ENCODE peak calls at places on chromosomes 2 and 18, in five cellular contexts. K is tibial nerve, B is uterus, T is body of pancreas, N is right lobe of liver. D is an unnamed sample.

GRCh38 chr2:3696542-3696941 is 6.8 kb upstream of the DCDC2C start:
- DNase-seq in K (no peak), B (no peak), N (no peak), T (no peak), D (no peak)

GRCh38 chr2:15890936-15891905 is 49.1 kb upstream of the MYCN start:
- DNase-seq in T (peak), K (no peak), B (no peak), N (no peak), D (no peak)

GRCh38 chr2:96553176-96553956 is 16.8 kb downstream of the ARID5A start:
- DNase-seq in T (no peak), B (no peak), N (no peak), K (no peak), D (no peak)

GRCh38 chr2:8692783-8693768 is 11.2 kb downstream of the ID2 start:
- DNase-seq in N (peak), B (no peak), K (no peak), T (no peak), D (no peak)

GRCh38 chr18:58668897-58669296 is 2.4 kb upstream of the MALT1 start:
- DNase-seq in K (no peak), T (no peak), N (no peak), B (no peak), D (no peak)

GRCh38 chr2:143524001-143524608 is 394.9 kb downstream of the ARHGAP15 start:
- DNase-seq in N (no peak), B (no peak), K (no peak), T (no peak), D (no peak)

GRCh38 chr2:205734436-205734835 is 52.1 kb downstream of the NRP2 start:
- DNase-seq in N (no peak), T (peak), K (no peak), B (peak), D (peak)

GRCh38 chr2:220334871-220335590 is 707.6 kb downstream of the SLC4A3 start:
- DNase-seq in T (no peak), B (no peak), N (no peak), K (no peak), D (no peak)

GRCh38 chr2:189548686-189549439 is 31.7 kb downstream of the SLC40A1 start:
- DNase-seq in K (no peak), B (no peak), N (no peak), T (no peak), D (no peak)

GRCh38 chr2:140041801-140042200 is 1261.6 kb upstream of the NXPH2 start:
- DNase-seq in N (no peak), T (no peak), K (no peak), B (no peak), D (no peak)

GRCh38 chr2:72846171-72847095 is 20.6 kb upstream of the EXOC6B start:
- DNase-seq in B (no peak), T (no peak), N (no peak), K (no peak), D (no peak)

GRCh38 chr2:190023860-190024259 is 38.7 kb downstream of the MSTN start:
- DNase-seq in T (peak), K (no peak), B (no peak), N (no peak), D (peak)

GRCh38 chr2:240894006-240894405 is 1.9 kb downstream of the MAB21L4 start:
- DNase-seq in B (no peak), K (no peak), T (no peak), N (peak), D (no peak)

GRCh38 chr2:102005989-102006885 is 14.5 kb downstream of the IL1R2 start:
- DNase-seq in N (no peak), K (no peak), B (peak), T (peak), D (peak)

GRCh38 chr2:164328310-164328709 is 293.0 kb downstream of the GRB14 start:
- DNase-seq in B (no peak), N (no peak), K (no peak), T (no peak), D (no peak)

GRCh38 chr2:12081481-12082210 is 335.2 kb downstream of the LPIN1 start:
- DNase-seq in N (no peak), K (no peak), T (no peak), B (no peak), D (no peak)

GRCh38 chr2:676647-677055 is 555 bp downstream of the TMEM18 start:
- DNase-seq in N (peak), K (peak), T (peak), B (peak), D (peak)
- TF ChIP-seq POLR2A in N (no peak), K (no peak), T (no peak), B (no peak), D (peak)

GRCh38 chr2:127106998-127107621 is at the start of gene BIN1:
- DNase-seq in T (peak), N (peak), K (peak), B (peak), D (peak)
- TF ChIP-seq POLR2A in T (peak), N (peak), K (peak), B (peak), D (peak)

GRCh38 chr2:175167792-175168563 is at the start of gene ATF2:
- DNase-seq in B (peak), T (peak), N (peak), K (peak), D (peak)
- TF ChIP-seq POLR2A in B (peak), T (peak), N (peak), K (peak), D (peak)

GRCh38 chr18:78610646-78611045 is 369.0 kb upstream of the SALL3 start:
- DNase-seq in T (no peak), N (no peak), K (no peak), B (no peak), D (no peak)

GRCh38 chr18:78607221-78607620 is 372.4 kb upstream of the SALL3 start:
- DNase-seq in K (no peak), B (no peak), T (no peak), N (no peak), D (no peak)

GRCh38 chr18:78610179-78610578 is 369.4 kb upstream of the SALL3 start:
- DNase-seq in B (no peak), K (no peak), T (no peak), N (no peak), D (no peak)

GRCh38 chr18:78605255-78605654 is 374.4 kb upstream of the SALL3 start:
- DNase-seq in B (no peak), K (no peak), T (no peak), N (no peak), D (no peak)

GRCh38 chr18:78607784-78608183 is 371.8 kb upstream of the SALL3 start:
- DNase-seq in B (no peak), K (no peak), T (no peak), N (no peak), D (no peak)
- TF ChIP-seq POLR2A in B (no peak), K (no peak), T (no peak), N (no peak), D (no peak)

DNA sequence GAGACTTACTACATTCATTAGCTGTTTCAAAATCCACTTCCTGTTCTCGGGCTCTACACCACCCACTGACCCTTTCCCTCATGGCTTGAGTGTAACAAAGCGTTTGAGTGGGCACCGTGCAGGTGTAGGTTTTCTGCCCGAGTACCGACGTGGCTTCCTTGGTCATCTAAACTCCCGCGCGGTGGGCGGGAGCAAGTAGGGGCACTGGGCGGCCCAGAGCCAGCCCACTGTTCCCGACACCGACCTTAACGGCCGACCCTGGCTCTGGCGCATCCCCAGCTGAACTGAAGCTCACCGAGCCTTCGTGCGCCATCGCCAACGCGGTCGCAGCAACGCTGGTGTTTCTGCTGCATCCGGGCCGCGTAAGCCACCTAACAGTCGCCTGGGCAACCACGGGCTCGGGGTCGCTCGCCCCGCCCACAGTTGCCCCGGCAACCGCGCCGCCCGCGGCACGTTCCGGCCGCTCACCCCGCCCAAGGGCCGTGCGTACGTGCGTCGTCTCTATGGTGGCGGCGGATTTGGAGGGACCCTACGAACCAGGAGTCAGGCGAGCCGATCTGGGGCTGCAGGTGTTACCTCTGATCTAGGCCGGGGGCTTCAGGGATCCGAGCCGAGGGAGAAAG is at the start of the genes C2orf81 and WDR54:
- DNase-seq in T (peak), B (peak), N (peak), K (peak), D (peak)
- TF ChIP-seq POLR2A in T (peak), B (peak), N (peak), K (peak), D (peak)

DNA sequence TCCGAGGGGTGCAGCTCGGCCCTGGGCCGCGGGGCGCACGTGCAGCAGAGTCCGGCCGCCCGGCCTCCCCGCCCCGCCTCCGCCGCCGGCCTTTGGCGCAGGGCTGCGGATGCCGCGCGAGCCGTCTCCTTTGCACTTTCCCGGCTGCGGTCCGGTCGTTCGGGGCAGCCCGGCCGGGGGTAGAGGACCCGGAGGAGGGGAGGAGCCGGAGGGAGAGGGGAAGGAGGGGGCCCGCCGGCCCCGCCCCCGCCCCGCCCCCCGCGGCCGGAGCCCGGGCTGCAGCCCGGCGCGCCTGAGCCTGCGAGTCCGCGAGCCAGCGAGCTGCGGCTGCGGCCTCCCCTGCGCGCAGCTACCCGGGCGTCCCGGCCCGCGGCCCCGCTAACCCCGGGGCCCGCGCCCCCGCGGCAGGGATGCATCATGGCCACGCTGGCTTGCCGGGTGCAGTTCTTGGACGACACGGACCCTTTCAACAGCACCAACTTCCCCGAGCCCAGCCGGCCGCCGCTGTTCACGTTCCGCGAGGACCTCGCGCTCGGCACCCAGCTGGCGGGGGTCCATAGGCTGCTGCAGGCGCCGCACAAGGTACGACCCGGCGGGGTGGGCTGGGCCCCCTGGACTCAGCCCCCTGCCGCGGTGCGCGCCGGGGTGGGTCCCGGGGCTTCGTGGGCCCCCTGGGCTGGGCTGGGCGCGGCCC is at the start of gene FHOD3:
- DNase-seq in T (peak), N (peak), K (no peak), B (peak), D (peak)
- TF ChIP-seq POLR2A in T (no peak), N (no peak), K (no peak), B (no peak), D (no peak)

GRCh38 chr2:217106650-217107014 is 246.8 kb upstream of the TNP1 start:
- DNase-seq in T (no peak), B (no peak), N (no peak), K (no peak), D (peak)

GRCh38 chr2:217103752-217104540 is 244.1 kb upstream of the TNP1 start:
- DNase-seq in B (no peak), T (no peak), K (no peak), N (no peak), D (no peak)

GRCh38 chr2:217108086-217108485 is 248.2 kb upstream of the TNP1 start:
- DNase-seq in K (no peak), B (no peak), N (no peak), T (no peak), D (no peak)

GRCh38 chr2:217107480-217107879 is 247.6 kb upstream of the TNP1 start:
- DNase-seq in T (no peak), B (no peak), K (no peak), N (no peak), D (no peak)

GRCh38 chr2:217105733-217106649 is 246.1 kb upstream of the TNP1 start:
- DNase-seq in T (no peak), K (no peak), N (no peak), B (no peak), D (peak)
- TF ChIP-seq POLR2A in T (no peak), K (no peak), N (no peak), B (no peak), D (no peak)

DNA sequence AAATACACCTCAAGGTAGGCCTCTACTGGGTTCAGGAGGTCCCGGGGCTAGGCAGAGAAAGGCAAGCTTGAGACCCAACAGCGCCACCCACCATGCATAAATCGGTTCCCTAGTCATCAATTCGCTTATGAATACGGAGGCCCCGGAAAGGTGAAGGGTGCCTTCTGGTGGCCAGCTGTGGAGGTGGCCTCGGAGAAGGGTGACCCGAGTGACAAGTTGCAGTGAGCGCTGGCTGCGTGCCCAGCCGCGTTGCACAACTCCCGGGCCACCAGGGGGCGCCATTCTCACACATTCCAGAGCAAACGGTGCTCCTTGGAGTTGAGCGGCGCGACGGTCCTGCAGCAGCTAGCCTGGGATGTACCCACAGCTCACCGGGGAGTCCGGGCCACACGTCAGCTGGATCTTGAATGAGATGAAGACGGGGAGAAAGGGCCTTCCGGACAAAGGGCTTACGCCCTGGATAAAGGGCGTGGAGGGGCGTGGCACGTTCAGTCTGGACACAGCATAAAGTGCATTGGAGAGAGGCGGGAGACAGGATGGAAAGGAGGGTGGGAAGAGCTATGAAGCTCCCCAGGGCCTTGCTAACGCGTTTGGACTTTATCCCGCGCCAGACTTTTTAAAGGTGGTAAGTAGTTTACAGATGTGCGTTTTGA is 20.4 kb downstream of the TMSB10 start:
- DNase-seq in T (peak), K (peak), N (peak), B (peak), D (peak)
- TF ChIP-seq POLR2A in T (no peak), K (no peak), N (no peak), B (peak), D (no peak)

GRCh38 chr2:2563309-2563860 is 232.3 kb upstream of the MYT1L start:
- DNase-seq in K (no peak), T (no peak), N (no peak), B (no peak), D (no peak)
- TF ChIP-seq POLR2A in K (no peak), T (no peak), N (no peak), B (no peak), D (no peak)